ENCODE peak calls at places on chromosomes 11 and 22, in five cellular contexts. R is mesenchymal stem cell, Q is H9, B is trophoblast cell, M is IMR-90. N is an unnamed sample.

GRCh38 chr22:48827904-48828555 is 999.6 kb downstream of the BRD1 start:
- DNase-seq in R (no peak), Q (no peak), B (no peak), M (no peak), N (no peak)

GRCh38 chr22:19055801-19056200 is 66.4 kb downstream of the DGCR2 start:
- DNase-seq in R (no peak), Q (no peak), B (no peak), M (no peak), N (no peak)

GRCh38 chr11:36736103-36736502 is 138.1 kb upstream of the RAG2 start:
- DNase-seq in R (no peak), Q (no peak), B (no peak), M (no peak), N (no peak)

GRCh38 chr11:34588023-34588422 is 32.9 kb upstream of the EHF start:
- DNase-seq in R (no peak), Q (no peak), B (peak), M (no peak), N (no peak)

GRCh38 chr11:120244476-120244875 is 4.5 kb downstream of the POU2F3 start:
- DNase-seq in R (no peak), Q (no peak), B (no peak), M (peak), N (no peak)

GRCh38 chr11:16891964-16892363 is 122.2 kb downstream of the PLEKHA7 start:
- DNase-seq in R (peak), Q (no peak), B (no peak), M (peak), N (no peak)

GRCh38 chr11:113908107-113908506 is 3.5 kb downstream of the HTR3B start:
- DNase-seq in R (no peak), Q (no peak), B (no peak), M (no peak), N (no peak)

GRCh38 chr11:73257342-73258103 is 14.6 kb upstream of the P2RY6 start:
- DNase-seq in R (peak), Q (peak), B (peak), M (peak), N (no peak)

GRCh38 chr11:28243057-28243456 is 134.9 kb downstream of the METTL15 start:
- DNase-seq in R (no peak), Q (no peak), B (no peak), M (no peak), N (no peak)

GRCh38 chr11:1326435-1327063 is 17.1 kb upstream of the TOLLIP start:
- DNase-seq in R (peak), Q (no peak), B (no peak), M (peak), N (no peak)

GRCh38 chr11:119029340-119030028 is 1.2 kb downstream of the SLC37A4 start:
- DNase-seq in R (peak), Q (no peak), B (no peak), M (no peak), N (no peak)

GRCh38 chr11:119028346-119029068 is 2.2 kb downstream of the SLC37A4 start:
- DNase-seq in R (no peak), Q (no peak), B (no peak), M (no peak), N (no peak)

GRCh38 chr11:119029069-119029339 is 1.7 kb downstream of the SLC37A4 start:
- DNase-seq in R (no peak), Q (no peak), B (no peak), M (no peak), N (no peak)

GRCh38 chr11:119030329-119031047 is at the start of gene SLC37A4:
- DNase-seq in R (peak), Q (peak), B (peak), M (peak), N (peak)

DNA sequence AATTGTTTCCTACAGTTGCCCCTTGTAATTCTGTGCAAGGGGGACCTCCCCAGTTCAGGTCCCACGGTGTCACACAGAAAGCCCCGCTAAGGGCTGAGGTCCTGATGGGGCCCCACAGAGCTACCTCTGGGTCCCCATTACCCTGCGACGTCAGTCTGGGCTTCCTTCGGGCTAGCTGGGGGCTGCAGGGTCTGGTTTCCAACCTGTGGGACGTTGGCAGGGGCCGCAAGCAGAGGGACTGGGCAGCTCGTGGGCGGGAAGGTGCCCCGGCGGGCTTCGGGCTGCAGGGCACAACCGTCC is 698 bp downstream of the SLC37A4 start:
- DNase-seq in R (no peak), Q (no peak), B (no peak), M (no peak), N (no peak)
- H2BK120ac ChIP-seq in R (no peak), Q (no peak), B (peak), M (no peak), N (no peak)

GRCh38 chr11:27204527-27204926 is 158.5 kb downstream of the CCDC34 start:
- DNase-seq in R (no peak), Q (peak), B (no peak), M (no peak), N (no peak)
- H2BK120ac ChIP-seq in R (no peak), Q (no peak), B (no peak), M (no peak), N (no peak)

DNA sequence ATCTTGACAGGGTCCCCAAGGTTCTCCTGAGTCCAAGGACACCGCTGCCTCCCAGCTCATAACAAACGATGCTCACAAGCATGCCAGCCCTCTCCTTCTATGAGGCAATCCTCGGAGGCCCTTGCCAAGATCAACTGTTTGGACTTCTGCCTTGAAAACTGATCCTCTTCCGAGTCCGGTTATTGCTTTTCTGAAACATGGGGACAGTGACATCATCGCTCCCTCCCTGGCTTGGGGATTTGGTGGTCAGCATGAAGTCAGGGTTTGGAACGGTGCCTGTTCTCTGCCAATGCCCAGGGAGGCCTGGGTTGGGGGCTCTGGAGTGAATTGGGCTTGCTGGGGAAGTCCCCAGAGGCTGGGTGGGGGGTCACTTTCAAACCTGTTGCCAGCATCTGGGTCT is 149.3 kb downstream of the FBXO7 start:
- DNase-seq in R (peak), Q (no peak), B (no peak), M (peak), N (no peak)
- H2BK120ac ChIP-seq in R (no peak), Q (no peak), B (no peak), M (peak), N (no peak)

DNA sequence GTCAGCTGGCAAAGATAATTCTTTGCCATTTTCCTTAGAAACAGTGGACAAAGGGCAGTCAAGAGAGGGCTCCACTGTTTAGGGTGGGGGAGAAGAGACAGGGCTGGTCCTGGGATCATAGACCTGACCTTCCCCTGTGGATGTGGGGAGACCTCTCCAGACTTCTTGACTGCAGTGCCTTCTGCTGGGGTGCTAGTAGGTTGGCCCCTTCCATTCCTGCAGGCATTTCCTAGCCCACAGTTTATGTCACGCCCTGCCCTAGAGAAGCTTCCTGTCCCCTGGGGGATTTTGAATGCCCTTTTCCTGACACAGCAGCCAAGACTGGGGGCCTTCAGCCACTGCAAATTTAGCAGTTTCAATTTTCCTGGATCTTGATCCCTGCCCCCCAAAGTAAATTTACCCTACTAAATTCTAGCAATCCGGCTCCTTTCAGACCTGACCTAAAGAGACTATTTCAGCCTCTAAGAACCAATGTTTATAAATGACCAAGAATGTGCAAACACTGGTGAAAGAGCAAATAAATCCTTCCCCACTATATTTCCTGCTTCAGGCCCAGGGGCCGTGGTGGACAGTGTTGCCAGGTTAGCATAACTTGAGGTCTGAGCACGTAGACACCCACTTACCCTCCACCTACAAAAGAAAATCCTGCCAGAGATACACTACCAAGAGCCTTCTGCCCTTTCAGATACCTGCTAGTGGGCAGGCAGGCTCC is 58.4 kb downstream of the PPFIBP2 start:
- DNase-seq in R (peak), Q (peak), B (no peak), M (peak), N (no peak)
- H2BK120ac ChIP-seq in R (peak), Q (no peak), B (peak), M (peak), N (peak)

GRCh38 chr22:26072611-26073010 is 96.7 kb upstream of the SEZ6L start:
- DNase-seq in R (no peak), Q (no peak), B (no peak), M (no peak), N (no peak)

GRCh38 chr22:26065847-26066246 is 103.4 kb upstream of the SEZ6L start:
- DNase-seq in R (no peak), Q (no peak), B (no peak), M (no peak), N (no peak)

GRCh38 chr22:26066534-26066933 is 102.7 kb upstream of the SEZ6L start:
- DNase-seq in R (no peak), Q (peak), B (no peak), M (no peak), N (peak)

GRCh38 chr22:26064048-26064447 is 105.2 kb upstream of the SEZ6L start:
- DNase-seq in R (no peak), Q (no peak), B (no peak), M (no peak), N (no peak)

DNA sequence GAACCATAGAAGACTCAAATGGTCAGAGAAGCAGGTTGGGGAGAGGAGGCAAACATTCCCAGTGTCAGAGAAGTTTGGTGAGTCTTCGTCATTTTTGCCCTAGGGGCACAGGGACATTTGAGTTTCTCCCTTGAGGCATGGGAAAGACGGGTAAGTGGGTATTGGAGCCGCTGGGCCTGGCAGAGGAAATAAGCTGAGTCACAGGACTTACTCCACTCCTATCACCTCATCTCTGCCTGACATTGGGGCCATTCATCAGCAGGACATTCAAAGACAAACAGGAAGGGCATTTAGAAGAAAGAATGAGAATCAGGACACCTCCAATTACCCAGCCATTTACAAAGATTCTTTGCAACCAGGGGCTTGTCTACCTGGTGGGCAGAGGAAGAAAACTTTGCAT is 100.7 kb upstream of the SEZ6L start:
- DNase-seq in R (no peak), Q (no peak), B (peak), M (no peak), N (no peak)
- H2BK120ac ChIP-seq in R (no peak), Q (no peak), B (no peak), M (no peak), N (no peak)

GRCh38 chr11:124832571-124832970 is 32.4 kb upstream of the MSANTD2 start:
- DNase-seq in R (no peak), Q (no peak), B (no peak), M (no peak), N (no peak)
- H2BK120ac ChIP-seq in R (no peak), Q (no peak), B (no peak), M (no peak), N (no peak)